ENCODE peak calls at places on chromosomes 16 and 17, in nine cellular contexts. J is NCI-H345; R is C1 segment of cervical spinal cord; K is activated naive CD8-positive, alpha-beta T cell treated with anti-CD3 and anti-CD28 coated beads, Interleukin-2, amount 50 U/mL, for 24 hours; B is RWPE1; X is retina; P is cardiac fibroblast; A is bronchial epithelial cell; M is neuronal stem cell. S is an unnamed sample.

GRCh38 chr17:34300652-34301390 is 15.3 kb downstream of the CCL11 start:
- DNase-seq in X (no peak), A (peak), R (no peak), B (no peak), P (peak), M (no peak), K (no peak), J (no peak), S (no peak)

GRCh38 chr16:75319513-75320401 is 68.3 kb upstream of the BCAR1 start:
- DNase-seq in K (no peak), M (no peak), A (peak), P (peak), J (no peak), R (no peak), X (no peak), B (no peak), S (peak)

GRCh38 chr17:82734987-82735866 is at the start of gene FN3K:
- DNase-seq in A (no peak), K (peak), M (peak), P (peak), X (peak), B (peak), R (peak), J (peak), S (peak)

GRCh38 chr16:75379911-75380847 is 53.1 kb downstream of the CFDP1 start:
- DNase-seq in R (peak), J (no peak), M (no peak), P (no peak), B (no peak), A (no peak), X (no peak), K (peak), S (peak)

GRCh38 chr16:15880434-15880833 is 8.0 kb downstream of the CEP20 start:
- DNase-seq in J (peak), X (no peak), M (no peak), A (no peak), K (no peak), P (no peak), R (no peak), B (no peak), S (no peak)

GRCh38 chr16:88869673-88869980 is 3.2 kb upstream of the PABPN1L start:
- DNase-seq in K (no peak), R (no peak), B (no peak), X (no peak), A (no peak), M (no peak), J (no peak), P (no peak), S (no peak)

GRCh38 chr16:46649571-46649970 is 28.4 kb upstream of the SHCBP1 start:
- DNase-seq in B (no peak), A (no peak), M (no peak), J (no peak), R (no peak), X (no peak), P (peak), K (no peak), S (no peak)

GRCh38 chr16:56729351-56729735 is 586 bp upstream of the NUP93 start:
- DNase-seq in J (no peak), X (no peak), B (no peak), M (no peak), A (no peak), P (no peak), R (no peak), K (no peak), S (no peak)

GRCh38 chr16:1621851-1622250 is 9.7 kb downstream of the CRAMP1 start:
- DNase-seq in M (no peak), B (no peak), J (no peak), R (no peak), K (no peak), X (no peak), P (no peak), A (no peak), S (no peak)

GRCh38 chr17:50056217-50056960 is 479 bp downstream of the ITGA3 start:
- DNase-seq in A (no peak), R (no peak), P (peak), X (peak), J (peak), K (peak), M (peak), B (no peak), S (peak)

GRCh38 chr17:60506312-60506711 is 19.7 kb downstream of the APPBP2 start:
- DNase-seq in B (no peak), J (no peak), X (no peak), K (no peak), A (peak), M (no peak), P (peak), R (no peak), S (no peak)

GRCh38 chr16:56824335-56824734 is 40.7 kb upstream of the SLC12A3 start:
- DNase-seq in M (no peak), K (no peak), R (peak), A (no peak), X (peak), J (peak), B (no peak), P (peak), S (no peak)

GRCh38 chr17:80259642-80260535 is 763 bp upstream of the RNF213 start:
- DNase-seq in P (peak), R (peak), B (peak), M (peak), K (peak), X (peak), A (no peak), J (peak), S (peak)

S was measured in activated CD8-positive, alpha-beta T cell treated with anti-CD3 and anti-CD28 coated beads for 36 hours.